ENCODE peak calls at places on chromosomes 2 and 18, in nine cellular contexts. B, K, G, L, M, P, R, T and Q are unnamed samples.

GRCh38 chr2:46632349-46632748 is 153.0 kb downstream of the TMEM247 start:
- DNase-seq in B (no peak), K (peak; percentile 24), G (no peak), L (peak; percentile 16), M (peak; percentile 60), P (peak; percentile 43), R (no peak), T (peak; percentile 79), Q (peak; percentile 70)

GRCh38 chr2:36569267-36569860 is 28.6 kb downstream of the FEZ2 start:
- DNase-seq in B (no peak), K (no peak), G (no peak), L (no peak), M (peak; percentile 76), P (no peak), R (no peak), T (peak; percentile 55), Q (peak; percentile 63)

GRCh38 chr2:160358051-160358450 is 135.6 kb downstream of the RBMS1 start:
- DNase-seq in B (no peak), K (no peak), G (no peak), L (no peak), M (no peak), P (no peak), R (no peak), T (no peak), Q (no peak)

GRCh38 chr18:9380571-9381390 is 46.2 kb downstream of the TWSG1 start:
- DNase-seq in B (no peak), K (peak; percentile 92), G (no peak), L (no peak), M (no peak), P (peak; percentile 93), R (peak; percentile 88), T (peak; percentile 35), Q (no peak)

GRCh38 chr2:240687045-240687740 is 4.5 kb upstream of the AQP12A start:
- DNase-seq in B (no peak), K (no peak), G (no peak), L (no peak), M (no peak), P (no peak), R (no peak), T (no peak), Q (no peak)

GRCh38 chr2:45224321-45224995 is 215.2 kb upstream of the SIX2 start:
- DNase-seq in B (no peak), K (no peak), G (no peak), L (no peak), M (no peak), P (no peak), R (no peak), T (no peak), Q (no peak)

GRCh38 chr2:127128508-127128907 is 21.6 kb upstream of the BIN1 start:
- DNase-seq in B (no peak), K (no peak), G (no peak), L (peak; percentile 69), M (no peak), P (no peak), R (no peak), T (no peak), Q (no peak)

GRCh38 chr2:69053416-69053965 is 40.5 kb downstream of the ANTXR1 start:
- DNase-seq in B (no peak), K (no peak), G (no peak), L (no peak), M (no peak), P (no peak), R (no peak), T (peak; percentile 25), Q (no peak)

GRCh38 chr18:61764381-61764780 is 128.4 kb downstream of the RNF152 start:
- DNase-seq in B (no peak), K (no peak), G (no peak), L (no peak), M (no peak), P (no peak), R (no peak), T (no peak), Q (peak; percentile 15)

GRCh38 chr18:37266290-37266689 is 299.3 kb downstream of the CELF4 start:
- DNase-seq in B (no peak), K (no peak), G (no peak), L (no peak), M (no peak), P (no peak), R (no peak), T (no peak), Q (no peak)

GRCh38 chr18:45547910-45548309 is 67.4 kb upstream of the SLC14A2 start:
- DNase-seq in B (no peak), K (no peak), G (no peak), L (no peak), M (no peak), P (no peak), R (no peak), T (no peak), Q (no peak)

GRCh38 chr18:75836516-75836915 is 409.0 kb upstream of the SMIM21 start:
- DNase-seq in B (no peak), K (no peak), G (no peak), L (no peak), M (no peak), P (no peak), R (no peak), T (no peak), Q (no peak)

GRCh38 chr18:79049506-79049905 is 19.7 kb upstream of the ATP9B start:
- DNase-seq in B (no peak), K (no peak), G (no peak), L (no peak), M (no peak), P (no peak), R (no peak), T (no peak), Q (no peak)

GRCh38 chr18:74914052-74914591 is 294.8 kb downstream of the PTGR3 start:
- DNase-seq in B (no peak), K (no peak), G (no peak), L (no peak), M (no peak), P (no peak), R (no peak), T (no peak), Q (no peak)

GRCh38 chr2:150619607-150620330 is 132.3 kb upstream of the RND3 start:
- DNase-seq in B (no peak), K (no peak), G (no peak), L (no peak), M (no peak), P (no peak), R (no peak), T (peak; percentile 73), Q (peak; percentile 80)